ENCODE peak calls at places on chromosomes 16 and 17, in five cellular contexts. I is GM23338, T is transverse colon, N is Panc1, A is HL-60. E is an unnamed sample.

GRCh38 chr16:16021020-16021419 is 71.6 kb downstream of the ABCC1 start:
- DNase-seq in I (no peak), T (no peak), N (no peak), A (no peak), E (no peak)

GRCh38 chr17:1746975-1747543 is 4.4 kb downstream of the SERPINF2 start:
- DNase-seq in I (peak), T (peak), N (no peak), A (no peak), E (peak)

GRCh38 chr17:83185023-83186002 is 105.9 kb downstream of the METRNL start:
- DNase-seq in I (no peak), T (no peak), N (no peak), A (no peak), E (no peak)

GRCh38 chr16:4021070-4021779 is 95.0 kb downstream of the ADCY9 start:
- DNase-seq in I (no peak), T (peak), N (no peak), A (no peak), E (peak)

GRCh38 chr16:51408357-51408756 is 257.3 kb upstream of the SALL1 start:
- DNase-seq in I (no peak), T (no peak), N (no peak), A (no peak), E (no peak)

GRCh38 chr17:62617894-62618472 is 9.5 kb upstream of the MRC2 start:
- DNase-seq in I (no peak), T (no peak), N (no peak), A (no peak), E (no peak)

GRCh38 chr16:17346774-17347569 is 123.8 kb downstream of the XYLT1 start:
- DNase-seq in I (no peak), T (peak), N (no peak), A (no peak), E (peak)

GRCh38 chr17:45775576-45776011 is 8.5 kb upstream of the CRHR1 start:
- DNase-seq in I (no peak), T (peak), N (no peak), A (no peak), E (peak)

GRCh38 chr17:79465011-79466006 is 145.5 kb downstream of the RBFOX3 start:
- DNase-seq in I (no peak), T (no peak), N (no peak), A (no peak), E (no peak)

GRCh38 chr16:84520778-84521770 is 16.6 kb upstream of the MEAK7 start:
- DNase-seq in I (no peak), T (no peak), N (no peak), A (no peak), E (no peak)

GRCh38 chr16:69567031-69567680 is 1.4 kb downstream of the NFAT5 start:
- DNase-seq in I (no peak), T (no peak), N (no peak), A (no peak), E (peak)

GRCh38 chr17:39595928-39596327 is 11.8 kb downstream of the NEUROD2 start:
- DNase-seq in I (no peak), T (no peak), N (no peak), A (no peak), E (no peak)

GRCh38 chr17:39598047-39598481 is 9.7 kb downstream of the NEUROD2 start:
- DNase-seq in I (no peak), T (no peak), N (no peak), A (no peak), E (no peak)

GRCh38 chr17:39596543-39597267 is 11.0 kb downstream of the NEUROD2 start:
- DNase-seq in I (no peak), T (no peak), N (no peak), A (no peak), E (no peak)

GRCh38 chr17:39598635-39599005 is 9.1 kb downstream of the NEUROD2 start:
- DNase-seq in I (no peak), T (no peak), N (no peak), A (no peak), E (no peak)

DNA sequence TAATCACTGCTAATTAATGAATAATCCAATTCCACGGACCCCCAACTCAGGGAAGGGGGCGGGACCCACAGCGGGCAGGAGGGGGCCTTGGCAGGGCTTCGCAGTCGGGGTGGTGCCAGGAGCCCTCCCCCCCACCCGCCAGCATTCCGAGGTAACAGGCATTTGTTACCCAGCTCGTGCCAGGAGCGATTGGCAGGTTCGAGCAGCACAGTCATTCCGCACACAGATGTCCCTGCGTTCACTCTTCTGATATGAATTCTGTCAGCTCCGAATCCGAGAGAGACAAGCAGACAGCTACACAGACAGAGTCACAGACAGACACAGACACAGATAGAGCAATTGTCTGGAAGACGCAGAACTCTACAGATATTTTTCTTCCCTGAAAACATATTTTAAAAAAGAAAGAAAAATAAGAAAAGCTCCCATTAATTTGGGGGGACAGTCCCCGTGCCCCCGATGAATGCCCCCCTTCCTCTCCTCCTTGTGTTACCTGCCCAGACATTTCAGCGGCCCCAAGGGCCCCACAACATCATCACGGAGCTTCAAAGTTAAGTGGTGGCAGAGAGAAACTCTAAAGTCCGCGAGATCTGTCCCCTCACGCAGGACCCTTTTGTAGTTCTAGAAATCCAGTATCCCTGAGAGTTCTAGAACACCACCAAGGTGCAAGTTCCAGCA is 10.2 kb downstream of the NEUROD2 start:
- DNase-seq in I (no peak), T (no peak), N (no peak), A (no peak), E (no peak)
- TF ChIP-seq POLR2AphosphoS5 in I (no peak), T (no peak), N (no peak), A (no peak), E (no peak)

DNA sequence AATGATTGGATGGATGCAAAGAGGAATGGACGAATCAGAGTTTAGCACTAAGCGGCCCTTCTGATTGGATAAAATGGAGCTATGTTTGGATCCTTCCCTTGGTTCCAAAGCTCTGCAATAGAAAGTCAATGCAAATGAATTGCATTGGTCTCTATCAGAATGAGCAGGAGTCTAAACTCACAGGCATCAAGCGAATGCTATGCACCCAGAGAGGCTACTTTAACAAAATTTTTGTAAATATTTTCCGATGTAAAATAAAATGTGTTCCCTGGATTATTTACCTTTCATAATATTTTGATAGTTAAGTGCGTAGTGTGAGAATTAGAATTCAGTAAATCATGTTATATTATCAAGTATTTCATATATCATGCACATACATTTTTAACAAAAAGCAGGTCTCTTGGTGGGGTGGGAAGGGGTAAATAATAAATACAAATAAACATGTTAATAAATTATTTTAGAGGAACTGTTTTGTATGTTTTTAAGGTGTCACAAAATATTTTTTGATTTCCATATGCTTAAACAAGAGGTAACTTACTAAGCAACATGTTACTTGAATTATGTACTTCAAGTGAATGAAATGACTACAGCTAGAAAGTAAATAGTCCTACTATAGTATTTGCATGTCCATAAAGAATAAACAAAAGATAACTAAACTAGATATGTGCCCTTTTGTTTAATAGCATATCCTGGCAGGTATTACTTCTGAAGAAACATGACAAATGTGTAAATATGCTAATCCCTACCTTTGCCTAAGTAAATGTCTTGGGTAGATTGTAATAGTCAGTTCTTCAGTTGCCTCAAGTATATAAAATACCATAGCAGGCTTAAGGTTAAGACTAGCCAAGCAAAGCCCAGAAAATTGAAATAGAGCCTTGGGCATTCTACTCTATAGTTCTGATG is 4.4 kb upstream of the UNK start:
- DNase-seq in I (no peak), T (no peak), N (no peak), A (no peak), E (no peak)
- H3K4me3 ChIP-seq in I (no peak), T (no peak), N (peak), A (no peak), E (no peak)

DNA sequence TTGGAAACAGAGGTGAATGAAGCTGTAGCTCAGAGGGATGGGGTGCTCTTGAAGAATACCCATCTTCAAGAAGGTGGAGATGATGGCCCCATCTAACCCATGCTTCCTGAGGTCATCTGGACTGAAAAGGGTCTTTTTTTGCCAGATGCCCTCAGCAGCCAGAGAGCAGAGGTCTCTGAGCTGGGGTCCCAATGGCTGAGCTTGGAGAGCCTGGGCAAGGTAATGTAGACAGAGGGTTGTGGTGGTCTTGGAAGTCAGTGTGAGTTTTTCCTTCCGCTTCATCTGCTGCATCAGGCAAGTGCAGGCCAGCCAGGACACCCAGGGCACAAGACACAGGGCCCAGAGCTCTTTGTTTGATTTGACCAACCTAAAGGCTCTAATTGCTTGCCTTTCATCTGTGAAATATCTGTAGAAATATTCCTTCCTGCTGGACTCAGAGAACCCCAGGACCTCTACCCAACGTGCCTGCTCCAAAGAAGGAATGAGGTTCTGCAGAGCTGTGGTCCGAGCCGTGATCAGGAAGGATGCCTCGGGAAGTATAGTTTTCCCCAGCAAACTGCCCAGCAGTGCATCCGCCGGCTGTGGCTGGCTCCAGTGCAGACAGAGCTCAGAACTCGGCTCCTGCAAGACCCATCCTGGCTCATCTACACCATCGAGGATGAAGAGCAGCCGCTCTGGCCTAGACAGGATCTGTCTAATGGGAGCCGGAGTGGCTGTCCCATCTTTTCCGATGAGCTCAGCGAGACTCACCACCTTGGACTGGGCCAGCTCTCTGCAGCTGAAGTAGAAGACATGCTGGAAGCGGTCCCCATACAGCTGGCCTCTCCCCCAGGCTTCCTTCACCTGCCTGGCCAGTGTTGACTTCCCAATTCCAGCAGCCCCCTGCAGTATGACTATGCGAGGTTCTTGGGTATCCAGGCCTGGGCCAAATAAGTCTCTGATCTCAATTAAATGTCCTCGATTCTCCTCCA is 25.2 kb downstream of the NLRP1 start:
- DNase-seq in I (no peak), T (no peak), N (no peak), A (no peak), E (no peak)
- TF ChIP-seq POLR2AphosphoS5 in I (no peak), T (no peak), N (no peak), A (no peak), E (no peak)

GRCh38 chr16:73056911-73057310 is 9.0 kb upstream of the ZFHX3 start:
- DNase-seq in I (peak), T (no peak), N (no peak), A (no peak), E (no peak)
- H3K4me3 ChIP-seq in I (peak), T (peak), N (peak), A (peak), E (peak)

GRCh38 chr17:32486091-32486700 is 597 bp upstream of the CDK5R1 start:
- DNase-seq in I (peak), T (peak), N (no peak), A (peak), E (peak)
- TF ChIP-seq POLR2AphosphoS5 in I (peak), T (no peak), N (peak), A (no peak), E (no peak)

GRCh38 chr17:36936455-36936934 is 780 bp upstream of the LHX1 start:
- DNase-seq in I (peak), T (no peak), N (no peak), A (no peak), E (no peak)

GRCh38 chr17:36935681-36936454 is 1.4 kb upstream of the LHX1 start:
- DNase-seq in I (peak), T (no peak), N (no peak), A (no peak), E (no peak)

GRCh38 chr17:36937961-36938565 is 788 bp downstream of the LHX1 start:
- DNase-seq in I (peak), T (no peak), N (no peak), A (peak), E (no peak)

GRCh38 chr17:36938566-36939058 is 1.3 kb downstream of the LHX1 start:
- DNase-seq in I (no peak), T (no peak), N (no peak), A (no peak), E (no peak)

DNA sequence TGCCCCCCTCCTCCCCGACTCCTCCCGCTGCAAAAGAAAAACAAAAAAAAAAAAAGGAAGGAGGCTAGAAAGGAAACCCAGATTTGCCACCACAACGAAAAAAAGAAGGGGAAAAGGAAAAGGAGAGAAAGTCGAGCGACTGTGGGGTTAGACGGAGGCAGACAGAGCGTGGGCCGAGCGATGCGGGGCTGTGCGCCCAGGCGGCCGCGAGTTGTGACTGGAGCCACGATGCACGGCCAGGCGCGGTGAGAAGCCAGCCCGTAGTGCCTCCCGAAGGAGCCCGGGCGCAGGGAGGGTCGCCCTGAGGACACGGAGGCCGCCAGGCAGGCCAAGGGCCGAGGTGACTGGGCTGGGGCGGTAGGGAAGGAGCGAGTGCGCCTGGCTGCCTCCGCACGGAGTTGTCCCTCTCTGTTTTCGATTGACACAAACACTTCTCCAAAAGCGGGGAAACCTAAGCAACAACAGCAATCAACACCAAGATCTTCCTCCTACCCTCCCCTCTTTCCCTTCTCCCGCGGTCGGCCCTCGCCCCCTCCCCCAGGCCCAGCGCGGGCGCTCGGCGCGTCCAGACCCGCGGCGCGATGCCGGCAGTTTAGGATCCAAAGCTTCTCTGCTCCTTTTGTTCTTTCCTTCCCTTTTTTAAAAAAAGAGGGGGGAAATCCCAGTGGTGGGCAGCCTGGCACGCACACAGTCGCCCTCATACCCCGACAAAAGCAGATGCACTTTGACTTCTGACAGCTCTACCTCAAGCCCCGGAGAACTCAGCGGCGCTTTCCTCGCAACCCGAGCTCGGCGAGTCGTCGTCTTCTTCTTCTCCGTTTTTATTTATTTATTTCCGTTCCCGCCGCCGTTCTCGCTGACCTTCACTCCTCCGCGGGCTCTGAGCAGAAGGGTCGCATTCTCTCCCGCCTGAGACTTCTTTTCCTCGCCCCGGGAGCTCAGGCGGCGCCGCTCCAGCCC is at the start of gene LHX1:
- DNase-seq in I (peak), T (no peak), N (no peak), A (no peak), E (no peak)
- H3K4me3 ChIP-seq in I (peak), T (peak), N (peak), A (peak), E (no peak)

E was measured in prostate gland.